ENCODE peak calls at places on chromosomes 3 and 15, in eight cellular contexts. X is PC-9, R is Panc1, J is psoas muscle, B is neural progenitor cell, S is A549, C is mucosa of descending colon, I is heart left ventricle. Y is an unnamed sample. For H3K4me1, the result is how much of the 10 kb centered on the place peaks cover.

GRCh38 chr3:134992586-134992985 is 197.5 kb downstream of the EPHB1 start:
- DNase-seq in S (no peak), I (no peak), C (no peak), R (no peak), J (no peak), X (no peak), B (no peak), Y (no peak)

GRCh38 chr3:35654471-35654870 is 15.1 kb downstream of the ARPP21 start:
- DNase-seq in I (no peak), J (no peak), R (no peak), X (no peak), C (no peak), B (no peak), S (no peak), Y (no peak)

GRCh38 chr3:13231781-13232515 is 158.7 kb upstream of the IQSEC1 start:
- DNase-seq in I (no peak), X (no peak), B (no peak), J (no peak), R (no peak), C (no peak), S (no peak), Y (no peak)

GRCh38 chr15:39095218-39095879 is 485.5 kb upstream of the THBS1 start:
- DNase-seq in B (peak), C (no peak), R (no peak), X (peak), I (no peak), J (no peak), S (no peak), Y (no peak)

GRCh38 chr3:35778201-35778600 is 138.9 kb downstream of the ARPP21 start:
- DNase-seq in J (no peak), C (no peak), R (no peak), I (no peak), B (peak), S (no peak), X (no peak), Y (no peak)

GRCh38 chr3:154971771-154972326 is 108.3 kb upstream of the MME start:
- DNase-seq in R (no peak), C (no peak), B (no peak), J (no peak), X (no peak), I (no peak), S (peak), Y (no peak)

GRCh38 chr15:38696120-38696727 is 131.6 kb upstream of the RASGRP1 start:
- DNase-seq in I (no peak), X (no peak), S (no peak), B (no peak), J (no peak), C (peak), R (no peak), Y (no peak)

GRCh38 chr15:85411992-85412538 is 31.7 kb downstream of the AKAP13 start:
- DNase-seq in X (no peak), C (no peak), S (no peak), B (no peak), R (no peak), I (no peak), J (no peak), Y (no peak)

GRCh38 chr3:5304789-5305680 is 117.5 kb downstream of the EDEM1 start:
- DNase-seq in C (no peak), J (no peak), I (no peak), X (peak), R (peak), S (peak), B (peak), Y (peak)

GRCh38 chr15:89728254-89728653 is 22.8 kb downstream of the MESP1 start:
- DNase-seq in S (no peak), C (no peak), R (no peak), I (no peak), B (no peak), J (no peak), X (no peak), Y (no peak)

GRCh38 chr3:5330152-5330810 is 142.8 kb downstream of the EDEM1 start:
- DNase-seq in B (no peak), J (no peak), X (no peak), I (no peak), S (peak), C (no peak), R (no peak), Y (no peak)

GRCh38 chr3:94226058-94226457 is 163.2 kb downstream of the NSUN3 start:
- DNase-seq in C (no peak), J (no peak), S (no peak), X (no peak), R (peak), B (no peak), I (no peak), Y (no peak)

GRCh38 chr15:70501849-70502248 is 261.5 kb downstream of the UACA start:
- DNase-seq in J (no peak), C (no peak), B (no peak), S (no peak), I (no peak), X (no peak), R (no peak), Y (no peak)

GRCh38 chr15:90165659-90166489 is 35.3 kb upstream of the SEMA4B start:
- DNase-seq in J (peak), B (no peak), I (no peak), R (peak), C (peak), X (peak), S (peak), Y (peak)

GRCh38 chr3:24160424-24160823 is 215.3 kb downstream of the NR1D2 start:
- DNase-seq in R (no peak), X (no peak), J (no peak), B (peak), I (no peak), S (no peak), C (no peak), Y (no peak)

GRCh38 chr15:41566121-41566885 is 7.3 kb downstream of the TYRO3 start:
- DNase-seq in B (no peak), I (no peak), C (peak), X (no peak), S (no peak), R (no peak), J (no peak), Y (no peak)

GRCh38 chr15:50906954-50907865 is 1.3 kb upstream of the AP4E1 start:
- DNase-seq in R (no peak), B (no peak), C (no peak), X (no peak), J (no peak), S (peak), I (no peak), Y (no peak)

GRCh38 chr3:29922990-29923746 is 642.3 kb downstream of the RBMS3 start:
- DNase-seq in R (no peak), S (peak), B (no peak), J (no peak), C (no peak), I (peak), X (peak), Y (no peak)

GRCh38 chr15:63402498-63403253 is 21.0 kb upstream of the CA12 start:
- DNase-seq in R (peak), C (no peak), J (no peak), I (no peak), X (no peak), S (peak), B (peak), Y (no peak)

GRCh38 chr15:60932051-60932915 is 296.8 kb downstream of the RORA start:
- DNase-seq in J (peak), S (peak), X (peak), C (no peak), R (no peak), B (no peak), I (no peak), Y (peak)

GRCh38 chr3:127676456-127676855 is 3.7 kb downstream of the ABTB1 start:
- DNase-seq in S (no peak), R (no peak), X (no peak), J (peak), B (no peak), I (peak), C (peak), Y (no peak)

GRCh38 chr3:27679691-27680090 is 42.4 kb downstream of the EOMES start:
- DNase-seq in R (no peak), J (no peak), B (no peak), C (no peak), S (no peak), X (no peak), I (no peak), Y (no peak)

GRCh38 chr3:188819939-188820338 is 351.8 kb upstream of the TPRG1 start:
- DNase-seq in R (no peak), I (no peak), C (no peak), X (no peak), S (no peak), B (no peak), J (no peak), Y (no peak)

GRCh38 chr3:161559177-161559998 is 62.8 kb downstream of the OTOL1 start:
- DNase-seq in B (peak), C (no peak), I (no peak), S (peak), X (peak), J (no peak), R (peak), Y (peak)

GRCh38 chr3:177595789-177596188 is 398.5 kb upstream of the TBL1XR1 start:
- DNase-seq in B (no peak), R (no peak), S (no peak), J (no peak), I (no peak), C (no peak), X (no peak), Y (no peak)

GRCh38 chr15:97904196-97904572 is 56.3 kb upstream of the ARRDC4 start:
- DNase-seq in B (peak), C (peak), R (no peak), S (peak), J (peak), X (peak), I (peak), Y (peak)

GRCh38 chr15:80992436-80992835 is 2.8 kb upstream of the MESD start:
- DNase-seq in X (no peak), J (no peak), S (no peak), R (no peak), C (no peak), I (no peak), B (no peak), Y (no peak)

GRCh38 chr15:77034620-77035467 is 36.1 kb downstream of the TSPAN3 start:
- DNase-seq in B (peak), J (peak), C (peak), S (no peak), I (peak), X (no peak), R (no peak), Y (peak)

GRCh38 chr3:64220161-64220560 is 5.1 kb downstream of the PRICKLE2 start:
- DNase-seq in X (peak), R (no peak), S (peak), B (no peak), C (no peak), I (no peak), J (no peak), Y (no peak)

GRCh38 chr3:197297020-197297419 is 1.4 kb downstream of the DLG1 start:
- DNase-seq in X (no peak), I (no peak), C (no peak), S (no peak), R (no peak), B (no peak), J (no peak), Y (no peak)

GRCh38 chr3:82773207-82773606 is 1011.8 kb upstream of the GBE1 start:
- DNase-seq in S (no peak), R (no peak), X (no peak), I (no peak), J (no peak), C (no peak), B (no peak), Y (no peak)

GRCh38 chr3:151219056-151219455 is 16.0 kb upstream of the GPR171 start:
- DNase-seq in B (no peak), I (no peak), X (no peak), C (no peak), J (no peak), R (no peak), S (peak), Y (no peak)

GRCh38 chr15:55241895-55242294 is 45.2 kb upstream of the RSL24D1 start:
- DNase-seq in X (no peak), C (no peak), R (no peak), B (no peak), S (no peak), J (no peak), I (no peak), Y (no peak)

GRCh38 chr3:22228705-22229104 is 477.7 kb upstream of the ZNF385D start:
- DNase-seq in R (no peak), I (no peak), C (no peak), X (no peak), S (no peak), J (no peak), B (no peak), Y (no peak)

GRCh38 chr3:171801738-171802600 is 8.3 kb downstream of the PLD1 start:
- DNase-seq in C (no peak), J (no peak), I (no peak), B (no peak), X (no peak), S (peak), R (peak), Y (no peak)

GRCh38 chr15:47339800-47340575 is 377.3 kb upstream of the SEMA6D start:
- DNase-seq in R (no peak), I (no peak), J (no peak), C (no peak), X (no peak), B (no peak), S (no peak), Y (no peak)

GRCh38 chr3:9747267-9747666 is 2.5 kb upstream of the OGG1 start:
- DNase-seq in R (no peak), B (no peak), S (no peak), J (no peak), I (no peak), X (no peak), C (no peak), Y (no peak)

GRCh38 chr3:46946856-46947544 is 29.5 kb downstream of the CCDC12 start:
- DNase-seq in I (no peak), R (no peak), C (peak), B (no peak), S (no peak), J (no peak), X (peak), Y (peak)

DNA sequence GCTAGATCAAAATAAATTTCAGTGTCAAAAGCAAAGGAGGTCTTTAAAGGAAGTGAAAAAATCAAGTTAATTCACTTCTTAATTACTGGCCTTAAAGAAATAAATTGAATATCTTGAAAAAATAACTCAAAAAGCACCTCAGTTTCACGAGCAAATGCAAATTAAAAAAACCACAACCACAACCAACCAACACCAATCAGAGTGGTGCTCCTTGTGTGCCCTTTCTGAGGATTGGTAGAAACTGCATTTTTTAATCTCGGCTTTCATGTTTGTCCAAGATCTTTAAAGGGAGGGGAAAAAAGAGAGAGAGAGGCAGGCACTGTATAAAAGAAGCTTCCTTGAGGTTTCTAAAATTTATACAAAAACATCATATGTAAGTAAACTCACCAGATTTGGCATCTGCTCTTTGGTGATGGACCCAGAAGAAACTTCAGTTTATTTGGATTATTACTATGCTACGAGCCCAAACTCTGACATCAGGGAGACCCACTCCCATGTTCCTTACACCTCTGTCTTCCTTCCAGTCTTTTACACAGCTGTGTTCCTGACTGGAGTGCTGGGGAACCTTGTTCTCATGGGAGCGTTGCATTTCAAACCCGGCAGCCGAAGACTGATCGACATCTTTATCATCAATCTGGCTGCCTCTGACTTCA is at the start of gene GPR15:
- DNase-seq in B (no peak), S (no peak), X (no peak), I (no peak), J (no peak), C (no peak), R (no peak), Y (no peak)
- H3K4me3 ChIP-seq in B (no peak), S (no peak), X (no peak), I (no peak), J (no peak), C (peak), R (no peak), Y (no peak)

GRCh38 chr3:20742903-20743302 is 556.9 kb upstream of the SGO1 start:
- DNase-seq in S (no peak), J (no peak), C (no peak), X (no peak), R (no peak), B (no peak), I (no peak), Y (no peak)

GRCh38 chr3:20736287-20736686 is 550.3 kb upstream of the SGO1 start:
- DNase-seq in J (no peak), B (no peak), S (no peak), I (no peak), C (no peak), R (no peak), X (no peak), Y (no peak)

GRCh38 chr3:20741381-20741780 is 555.4 kb upstream of the SGO1 start:
- DNase-seq in S (no peak), J (no peak), R (no peak), C (no peak), I (no peak), X (no peak), B (no peak), Y (no peak)

DNA sequence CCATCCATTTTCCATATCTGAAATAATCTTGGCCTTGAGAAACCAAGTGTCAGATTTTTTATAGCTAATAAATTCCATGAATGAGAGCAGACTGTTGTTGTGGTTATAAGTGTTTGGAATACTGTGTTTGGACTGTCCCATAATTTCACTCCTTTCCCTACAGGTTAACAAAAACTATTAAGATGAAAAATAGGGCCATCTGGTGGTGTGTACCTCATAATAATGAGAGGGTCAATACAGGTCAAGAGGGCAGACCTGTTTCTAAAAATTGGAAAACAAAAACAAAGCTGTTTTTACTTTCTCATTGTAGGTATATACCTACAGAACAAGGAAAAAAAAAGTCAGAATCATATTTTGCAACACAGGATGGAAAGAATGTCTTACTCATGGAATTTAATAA is 553.8 kb upstream of the SGO1 start:
- DNase-seq in R (no peak), S (no peak), I (no peak), X (no peak), J (no peak), C (no peak), B (no peak), Y (no peak)
- TF ChIP-seq CTCF in R (no peak), S (no peak), I (peak), X (no peak), J (peak), C (no peak), B (peak), Y (no peak)

DNA sequence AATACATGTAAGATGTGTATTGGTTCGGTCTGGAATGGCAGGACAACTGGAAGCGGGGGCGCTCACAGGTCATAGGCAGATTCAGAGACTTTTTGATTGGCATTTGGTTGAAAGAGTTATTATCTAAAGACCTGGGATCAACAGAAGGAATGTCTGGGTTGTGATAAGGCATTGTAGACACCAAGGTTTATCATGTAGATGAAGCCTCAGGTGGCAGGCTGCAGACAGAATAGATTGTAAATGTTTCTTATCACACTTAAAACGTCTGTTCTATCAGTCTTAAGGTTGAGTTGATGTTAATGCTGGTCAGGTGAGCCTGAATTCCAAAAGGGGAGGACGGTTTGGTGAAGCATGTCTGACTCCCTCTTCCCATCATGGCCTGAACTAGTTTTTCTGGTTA is 295.9 kb upstream of the PROK2 start:
- DNase-seq in R (no peak), X (no peak), I (no peak), S (no peak), B (no peak), J (no peak), C (no peak), Y (no peak)
- H3K4me1 ChIP-seq in R (under half), X (under half), I (under half), S (under half), B (under half), J (under half), C (under half), Y (under half)

DNA sequence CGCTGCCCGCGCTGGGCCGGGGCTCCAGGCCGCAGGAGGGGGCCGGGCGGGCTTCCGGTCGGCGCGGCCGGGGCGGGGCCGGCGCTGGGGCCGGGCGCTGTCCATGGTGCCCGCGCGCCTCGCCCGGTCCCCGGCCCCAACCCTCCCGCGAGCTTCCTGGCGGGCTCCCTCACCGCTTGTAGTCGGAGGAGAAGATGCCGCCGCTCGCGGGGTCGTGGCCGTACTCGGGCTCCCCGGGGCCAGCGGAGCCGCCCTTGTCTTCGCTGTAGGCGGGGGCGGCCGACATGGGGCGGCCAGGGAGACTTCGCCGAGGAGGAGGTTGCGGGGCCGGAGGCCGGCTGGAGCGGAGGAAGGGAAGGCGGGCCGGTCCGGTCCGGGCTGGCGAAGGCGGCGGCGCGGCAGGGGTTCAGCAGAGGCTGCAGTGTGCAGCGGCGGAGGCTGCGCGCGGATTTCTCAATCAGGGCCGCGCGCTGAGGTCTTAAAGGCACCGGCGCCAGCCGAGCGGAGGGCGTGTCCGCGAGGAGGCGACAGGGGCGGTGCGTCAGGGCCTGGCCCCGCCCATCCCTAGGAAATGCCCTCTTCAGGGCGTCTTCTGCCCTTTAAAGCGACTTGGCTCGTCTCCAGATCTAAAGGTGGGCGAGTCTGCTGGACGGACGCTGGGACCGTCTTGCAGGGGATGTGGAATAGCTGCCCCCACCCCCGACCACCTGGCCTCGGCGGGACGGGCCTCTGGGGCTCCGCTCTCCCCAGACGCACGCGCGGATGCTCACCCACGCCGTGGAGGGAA is at the start of gene AP3B2:
- DNase-seq in B (peak), J (peak), X (peak), S (peak), I (peak), R (no peak), C (peak), Y (peak)
- H3K4me3 ChIP-seq in B (peak), J (peak), X (peak), S (peak), I (peak), R (peak), C (peak), Y (peak)

GRCh38 chr3:52197842-52198625 is at the start of gene ALAS1:
- DNase-seq in R (peak), X (peak), S (peak), B (peak), J (peak), C (peak), I (peak), Y (peak)
- TF ChIP-seq CTCF in R (no peak), X (no peak), S (no peak), B (peak), J (peak), C (peak), I (no peak), Y (peak)

DNA sequence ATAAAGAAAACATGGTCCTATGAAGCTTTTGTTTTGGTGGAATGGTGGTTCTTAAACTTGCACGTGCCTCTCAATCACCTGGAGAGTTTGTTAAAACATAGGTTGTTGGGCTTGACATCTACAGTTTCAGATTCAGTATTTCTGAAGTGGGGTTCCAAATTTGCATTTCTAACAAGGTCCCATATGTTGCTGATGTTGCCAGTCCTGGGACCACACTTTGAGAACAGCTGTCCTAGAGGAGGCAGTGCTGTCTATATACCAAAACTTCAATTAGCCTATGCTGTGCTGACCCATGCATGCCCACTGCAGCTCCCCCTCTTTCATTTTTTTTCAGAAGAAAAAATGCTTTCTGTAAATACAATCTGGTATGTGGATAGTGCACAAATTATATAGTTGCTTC is 31.3 kb downstream of the ALCAM start:
- DNase-seq in S (no peak), J (no peak), R (no peak), I (no peak), B (no peak), X (no peak), C (no peak), Y (no peak)
- H3K4me1 ChIP-seq in S (half or more), J (under half), R (under half), I (under half), B (under half), X (under half), C (under half), Y (under half)